ENCODE peak calls at places on chromosomes 5 and 9, in five cellular contexts. E is DND-41, G is NT2/D1, L is mammary epithelial cell, Y is ovary. N is an unnamed sample. For H3K4me1, the result is how much of the 10 kb centered on the place peaks cover.

GRCh38 chr5:43171441-43171840 is 20.6 kb upstream of the NIM1K start:
- DNase-seq in E (no peak), G (no peak), L (no peak), Y (no peak), N (no peak)

GRCh38 chr5:159850192-159850573 is 66.1 kb upstream of the ADRA1B start:
- DNase-seq in E (no peak), G (no peak), L (peak), Y (no peak), N (no peak)

GRCh38 chr5:52827815-52828214 is 40.1 kb downstream of the ITGA1 start:
- DNase-seq in E (no peak), G (no peak), L (no peak), Y (no peak), N (no peak)

GRCh38 chr5:76809141-76809540 is 9.7 kb upstream of the F2RL1 start:
- DNase-seq in E (no peak), G (no peak), L (no peak), Y (no peak), N (no peak)

GRCh38 chr9:86602715-86603114 is 248.5 kb upstream of the TUT7 start:
- DNase-seq in E (no peak), G (no peak), L (no peak), Y (no peak), N (no peak)

GRCh38 chr5:53419247-53419646 is 61.2 kb upstream of the FST start:
- DNase-seq in E (no peak), G (no peak), L (peak), Y (no peak), N (no peak)

GRCh38 chr5:147697380-147697779 is 85.1 kb downstream of the JAKMIP2 start:
- DNase-seq in E (no peak), G (no peak), L (no peak), Y (no peak), N (no peak)

GRCh38 chr9:136309101-136309801 is 5.4 kb upstream of the CCDC187 start:
- DNase-seq in E (peak), G (no peak), L (no peak), Y (no peak), N (no peak)

GRCh38 chr5:19584131-19584530 is 403.9 kb downstream of the CDH18 start:
- DNase-seq in E (no peak), G (no peak), L (no peak), Y (no peak), N (no peak)

GRCh38 chr5:111562566-111562965 is 50.2 kb upstream of the STARD4 start:
- DNase-seq in E (no peak), G (no peak), L (no peak), Y (no peak), N (no peak)

GRCh38 chr5:89457411-89458329 is 574.7 kb upstream of the MEF2C start:
- DNase-seq in E (no peak), G (no peak), L (peak), Y (no peak), N (no peak)

GRCh38 chr9:131784882-131785281 is 45.0 kb upstream of the RAPGEF1 start:
- DNase-seq in E (no peak), G (no peak), L (no peak), Y (no peak), N (no peak)

GRCh38 chr5:98839469-98840383 is 66.3 kb downstream of the RGMB start:
- DNase-seq in E (no peak), G (no peak), L (no peak), Y (no peak), N (no peak)

GRCh38 chr5:154437281-154437965 is 8.4 kb upstream of the SAP30L start:
- DNase-seq in E (no peak), G (no peak), L (no peak), Y (no peak), N (no peak)

GRCh38 chr9:89608646-89609335 is 4.0 kb downstream of the GADD45G start:
- DNase-seq in E (no peak), G (no peak), L (no peak), Y (no peak), N (no peak)

GRCh38 chr9:124652203-124652992 is 118.7 kb downstream of the NR6A1 start:
- DNase-seq in E (no peak), G (no peak), L (peak), Y (no peak), N (no peak)

GRCh38 chr9:1708215-1708614 is 306.9 kb upstream of the SMARCA2 start:
- DNase-seq in E (no peak), G (no peak), L (no peak), Y (no peak), N (no peak)

GRCh38 chr5:90305022-90305720 is 104.4 kb downstream of the CETN3 start:
- DNase-seq in E (no peak), G (no peak), L (no peak), Y (no peak), N (no peak)

GRCh38 chr9:111909444-111909843 is 12.8 kb downstream of the UGCG start:
- DNase-seq in E (no peak), G (no peak), L (no peak), Y (no peak), N (no peak)

GRCh38 chr9:76618762-76619161 is 145.5 kb upstream of the PCA3 start:
- DNase-seq in E (no peak), G (no peak), L (no peak), Y (no peak), N (no peak)

GRCh38 chr5:1020461-1020961 is 11.9 kb downstream of the NKD2 start:
- DNase-seq in E (no peak), G (no peak), L (no peak), Y (no peak), N (no peak)

GRCh38 chr5:15446552-15446951 is 53.4 kb upstream of the FBXL7 start:
- DNase-seq in E (no peak), G (no peak), L (no peak), Y (no peak), N (no peak)

GRCh38 chr9:99807276-99807852 is 14.3 kb upstream of the NR4A3 start:
- DNase-seq in E (peak), G (no peak), L (peak), Y (peak), N (no peak)

GRCh38 chr9:72526901-72527800 is 5.7 kb downstream of the TMC1 start:
- DNase-seq in E (peak), G (peak), L (peak), Y (peak), N (peak)

GRCh38 chr9:72533322-72533721 is 11.9 kb downstream of the TMC1 start:
- DNase-seq in E (no peak), G (no peak), L (peak), Y (no peak), N (no peak)

GRCh38 chr9:72524820-72525539 is 3.6 kb downstream of the TMC1 start:
- DNase-seq in E (no peak), G (peak), L (peak), Y (no peak), N (no peak)

GRCh38 chr9:72529531-72529930 is 8.1 kb downstream of the TMC1 start:
- DNase-seq in E (no peak), G (no peak), L (no peak), Y (no peak), N (no peak)

GRCh38 chr9:72527801-72528195 is 6.4 kb downstream of the TMC1 start:
- DNase-seq in E (no peak), G (no peak), L (no peak), Y (no peak), N (no peak)
- H3K4me1 ChIP-seq in E (under half), G (under half), L (under half), Y (under half), N (under half)

GRCh38 chr5:9444346-9444745 is 101.5 kb downstream of the SEMA5A start:
- DNase-seq in E (no peak), G (no peak), L (no peak), Y (no peak), N (no peak)
- H3K4me1 ChIP-seq in E (under half), G (under half), L (under half), Y (under half), N (under half)

DNA sequence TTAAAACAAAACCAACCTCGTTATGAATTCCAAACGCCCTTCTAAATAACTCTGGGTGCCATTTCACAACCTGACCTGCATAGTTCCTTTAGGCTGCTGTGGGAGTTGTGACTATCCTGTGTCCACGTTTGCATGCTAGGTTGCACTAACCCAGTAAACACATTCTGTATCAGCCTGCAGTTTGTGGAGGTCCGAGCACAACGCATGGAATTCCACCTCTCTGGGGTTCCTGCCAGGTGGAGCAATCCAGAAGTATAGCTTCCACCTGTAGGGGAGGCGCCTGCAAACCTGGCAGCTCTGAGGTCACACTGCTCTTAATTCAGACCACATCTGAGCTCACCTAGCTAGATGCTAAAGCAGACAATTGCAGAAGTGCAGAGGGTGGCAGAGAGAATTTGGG is 57.2 kb downstream of the MARCHF3 start:
- DNase-seq in E (no peak), G (no peak), L (no peak), Y (no peak), N (no peak)
- H3K4me1 ChIP-seq in E (under half), G (under half), L (under half), Y (under half), N (under half)

DNA sequence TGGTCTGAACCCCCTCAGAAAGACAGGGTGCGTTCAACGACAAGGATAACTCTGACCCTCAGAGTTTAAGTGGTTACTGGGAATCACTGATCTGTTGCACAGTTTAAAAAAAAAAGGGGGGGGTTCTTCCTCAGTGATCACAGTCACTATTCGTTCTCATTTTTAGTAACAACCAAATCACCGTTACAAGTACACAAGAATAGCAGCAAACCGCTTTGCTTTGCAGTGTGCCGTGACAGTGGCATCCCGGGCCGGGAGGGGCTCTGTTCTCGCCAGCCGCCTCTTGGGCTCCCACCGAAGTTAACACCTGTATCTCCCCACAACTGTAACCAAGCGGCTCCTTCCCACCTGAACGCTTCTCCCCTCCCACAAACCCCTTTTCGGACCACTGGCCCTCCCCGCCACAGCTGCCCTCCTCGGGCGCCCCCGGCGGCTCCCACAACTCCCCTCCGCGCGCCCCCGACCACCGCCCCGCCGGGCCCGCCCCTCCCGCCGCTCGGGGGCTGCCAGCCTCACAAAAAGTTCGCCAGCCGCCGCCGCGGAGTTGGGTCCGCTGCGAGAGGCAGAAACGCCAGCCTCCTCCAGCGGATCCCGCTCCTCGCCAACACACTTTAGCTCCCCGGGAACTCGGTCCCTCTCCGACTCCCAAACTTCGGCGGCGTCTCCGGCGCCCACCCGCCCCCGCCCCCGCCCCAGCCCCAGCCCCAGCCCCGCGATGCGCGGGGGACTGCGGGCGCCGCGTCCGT is 1.2 kb downstream of the SSBP2 start:
- DNase-seq in E (peak), G (no peak), L (peak), Y (peak), N (no peak)
- H3K4me1 ChIP-seq in E (half or more), G (under half), L (under half), Y (under half), N (under half)

GRCh38 chr9:134547161-134548100 is 94.2 kb upstream of the COL5A1 start:
- DNase-seq in E (no peak), G (no peak), L (no peak), Y (no peak), N (no peak)

GRCh38 chr9:134546746-134547145 is 94.9 kb upstream of the COL5A1 start:
- DNase-seq in E (no peak), G (no peak), L (no peak), Y (no peak), N (no peak)

GRCh38 chr9:134544388-134545212 is 97.0 kb upstream of the COL5A1 start:
- DNase-seq in E (no peak), G (peak), L (no peak), Y (no peak), N (peak)

GRCh38 chr9:134545213-134546211 is 96.1 kb upstream of the COL5A1 start:
- DNase-seq in E (no peak), G (no peak), L (no peak), Y (no peak), N (no peak)

DNA sequence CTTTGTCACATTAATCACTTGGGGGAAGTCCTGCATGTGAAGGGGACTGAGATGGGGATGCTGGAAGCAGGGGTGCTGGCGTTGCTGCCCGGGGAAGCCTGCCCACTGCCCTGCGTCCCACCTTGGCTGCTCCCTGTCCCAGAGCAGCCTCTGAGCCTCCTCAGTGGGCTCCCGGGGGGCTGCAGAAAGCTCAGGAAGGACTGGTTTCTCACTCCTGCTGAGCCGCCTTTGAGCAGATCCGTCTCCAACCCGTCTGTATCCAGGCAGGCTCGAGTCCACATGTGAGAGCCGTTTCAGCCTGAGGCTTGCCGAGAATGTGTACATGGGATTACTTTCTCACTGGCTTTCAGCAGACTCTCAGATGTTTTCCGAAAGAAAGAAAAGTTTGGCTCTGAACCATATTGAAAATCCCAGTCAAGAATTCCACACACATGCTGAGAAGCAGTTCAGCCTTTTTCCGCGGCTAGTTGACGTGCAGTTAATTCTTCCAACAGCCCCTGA is 95.3 kb upstream of the COL5A1 start:
- DNase-seq in E (no peak), G (no peak), L (no peak), Y (no peak), N (no peak)
- H3K4me1 ChIP-seq in E (under half), G (under half), L (under half), Y (under half), N (under half)

GRCh38 chr5:83718936-83719495 is 1.6 kb downstream of the HAPLN1 start:
- DNase-seq in E (no peak), G (no peak), L (no peak), Y (no peak), N (no peak)

GRCh38 chr5:83718195-83718825 is 2.3 kb downstream of the HAPLN1 start:
- DNase-seq in E (peak), G (peak), L (peak), Y (no peak), N (no peak)

GRCh38 chr5:83724001-83724400 is 3.3 kb upstream of the HAPLN1 start:
- DNase-seq in E (no peak), G (no peak), L (no peak), Y (no peak), N (no peak)

GRCh38 chr5:83721878-83722779 is 1.5 kb upstream of the HAPLN1 start:
- DNase-seq in E (no peak), G (peak), L (peak), Y (peak), N (no peak)

GRCh38 chr5:83720805-83721431 is at the start of gene HAPLN1:
- DNase-seq in E (no peak), G (no peak), L (no peak), Y (no peak), N (no peak)
- H3K4me1 ChIP-seq in E (under half), G (under half), L (under half), Y (under half), N (under half)

GRCh38 chr5:59066367-59067163 is 483.7 kb downstream of the RAB3C start:
- DNase-seq in E (no peak), G (no peak), L (peak), Y (no peak), N (no peak)

GRCh38 chr5:59064256-59064655 is 481.4 kb downstream of the RAB3C start:
- DNase-seq in E (no peak), G (no peak), L (no peak), Y (no peak), N (no peak)

GRCh38 chr5:59067976-59068651 is 485.2 kb downstream of the RAB3C start:
- DNase-seq in E (no peak), G (no peak), L (no peak), Y (no peak), N (no peak)

GRCh38 chr5:59062986-59063683 is 480.3 kb downstream of the RAB3C start:
- DNase-seq in E (no peak), G (no peak), L (peak), Y (no peak), N (no peak)

DNA sequence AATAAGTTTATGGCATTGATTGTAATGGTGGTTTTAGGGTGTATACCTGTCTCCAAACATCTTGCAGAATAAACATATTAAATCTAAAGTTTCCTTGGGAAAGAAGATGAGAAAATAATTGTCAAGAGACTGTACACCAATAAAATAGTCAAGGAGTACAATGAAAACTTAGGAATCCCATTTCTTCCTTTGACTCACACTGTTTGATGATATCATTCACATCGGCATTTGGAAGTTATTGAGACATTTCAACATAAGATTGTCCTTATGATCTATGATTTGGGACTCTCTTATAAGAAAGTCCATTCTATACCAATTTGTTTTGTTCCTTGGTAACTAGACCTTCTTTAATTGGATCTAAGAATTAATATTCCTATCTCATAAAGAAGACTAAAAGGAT is 482.7 kb downstream of the RAB3C start:
- DNase-seq in E (no peak), G (no peak), L (peak), Y (no peak), N (no peak)
- H3K4me1 ChIP-seq in E (under half), G (under half), L (under half), Y (under half), N (under half)

DNA sequence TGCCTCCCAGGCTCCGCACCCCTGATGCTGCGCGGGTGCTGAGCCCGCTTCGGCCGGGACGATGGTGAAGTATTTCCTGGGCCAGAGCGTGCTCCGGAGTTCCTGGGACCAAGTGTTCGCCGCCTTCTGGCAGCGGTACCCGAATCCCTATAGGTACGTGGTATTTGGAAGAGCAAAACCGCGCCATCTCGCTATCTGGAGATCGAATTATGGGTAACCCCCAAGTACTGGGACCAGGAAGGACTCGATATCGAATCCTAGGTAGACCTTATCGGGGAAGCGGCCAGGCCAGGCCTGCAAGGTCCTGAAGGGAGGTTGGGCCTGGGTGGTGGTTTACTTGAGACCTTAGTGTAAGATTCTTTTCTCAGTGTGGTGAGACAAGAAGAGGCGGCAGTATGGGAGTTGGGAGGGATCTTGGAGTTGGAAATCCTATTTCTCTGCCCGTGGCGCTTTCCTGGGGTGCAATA is 359 bp downstream of the PRELID1 start:
- DNase-seq in E (no peak), G (no peak), L (no peak), Y (no peak), N (no peak)
- H3K4me1 ChIP-seq in E (half or more), G (under half), L (under half), Y (under half), N (under half)

GRCh38 chr5:178237431-178238312 is 5.1 kb upstream of the PHYKPL start:
- DNase-seq in E (no peak), G (no peak), L (peak), Y (no peak), N (no peak)

GRCh38 chr5:178236126-178236525 is 3.5 kb upstream of the PHYKPL start:
- DNase-seq in E (no peak), G (no peak), L (no peak), Y (no peak), N (no peak)

GRCh38 chr5:178238313-178238635 is 5.7 kb upstream of the PHYKPL start:
- DNase-seq in E (no peak), G (no peak), L (no peak), Y (no peak), N (no peak)

GRCh38 chr5:178235600-178235998 is 3.0 kb upstream of the PHYKPL start:
- DNase-seq in E (no peak), G (no peak), L (no peak), Y (no peak), N (no peak)

GRCh38 chr5:178236685-178237084 is 4.1 kb upstream of the PHYKPL start:
- DNase-seq in E (no peak), G (no peak), L (no peak), Y (no peak), N (no peak)
- H3K4me1 ChIP-seq in E (under half), G (under half), L (under half), Y (under half), N (under half)